ENCODE peak calls at places on chromosomes 16 and 17, in nine cellular contexts. A is CD8-positive, alpha-beta T cell; O is body of pancreas; D is heart right ventricle; W is PC-3; R is tibial nerve; K is psoas muscle; M is aorta; V is neuronal stem cell. F is an unnamed sample.
A peak's percentile ranks its signal among the peaks of the same experiment; 100 is the strongest.

GRCh38 chr16:56238188-56238587 is 46.9 kb downstream of the GNAO1 start:
- DNase-seq in R (no peak), W (no peak), K (no peak), O (no peak), V (no peak), A (no peak), D (no peak), M (no peak), F (no peak)

GRCh38 chr17:50133028-50133768 is 3.2 kb upstream of the SAMD14 start:
- DNase-seq in R (no peak), K (peak; percentile 89), A (no peak), V (no peak), W (peak; percentile 47), D (no peak), M (peak; percentile 84), O (no peak), F (no peak)

GRCh38 chr17:51351890-51352289 is 91.5 kb downstream of the UTP18 start:
- DNase-seq in D (peak; percentile 23), R (no peak), M (peak; percentile 67), K (no peak), V (no peak), O (peak; percentile 29), W (no peak), A (no peak), F (no peak)

GRCh38 chr16:20898938-20899502 is 1.1 kb downstream of the DCUN1D3 start:
- DNase-seq in O (no peak), R (no peak), D (no peak), A (no peak), K (no peak), V (no peak), W (no peak), M (no peak), F (peak; percentile 50)

GRCh38 chr17:19343671-19344151 is 18.8 kb downstream of the B9D1 start:
- DNase-seq in A (no peak), V (no peak), D (no peak), M (no peak), K (peak; percentile 60), W (no peak), R (no peak), O (no peak), F (no peak)

GRCh38 chr17:68698761-68699160 is 97.6 kb upstream of the FAM20A start:
- DNase-seq in M (peak; percentile 54), A (no peak), V (no peak), R (no peak), D (no peak), O (no peak), K (no peak), W (no peak), F (no peak)

GRCh38 chr16:55136356-55136755 is 187.6 kb upstream of the IRX6 start:
- DNase-seq in W (no peak), K (no peak), D (no peak), O (no peak), V (no peak), M (no peak), A (no peak), R (no peak), F (no peak)

GRCh38 chr17:80831481-80831880 is 160.2 kb upstream of the CHMP6 start:
- DNase-seq in O (no peak), R (no peak), V (no peak), M (no peak), A (no peak), K (peak; percentile 17), W (peak; percentile 36), D (no peak), F (no peak)

GRCh38 chr16:4713663-4714501 is 20.2 kb downstream of the ANKS3 start:
- DNase-seq in M (no peak), W (no peak), D (no peak), O (peak; percentile 59), R (no peak), A (no peak), K (peak; percentile 23), V (no peak), F (no peak)

GRCh38 chr16:52553322-52553721 is 6.4 kb upstream of the TOX3 start:
- DNase-seq in K (no peak), D (no peak), A (no peak), W (no peak), O (no peak), V (no peak), R (no peak), M (no peak), F (no peak)

GRCh38 chr16:56682703-56683397 is 580 bp downstream of the MT1X start:
- DNase-seq in W (no peak), O (peak; percentile 41), M (no peak), D (no peak), R (no peak), A (peak; percentile 13), V (no peak), K (no peak), F (no peak)

GRCh38 chr16:66525396-66526180 is 24.3 kb downstream of the TK2 start:
- DNase-seq in A (no peak), D (no peak), M (no peak), V (no peak), O (no peak), W (no peak), K (no peak), R (no peak), F (no peak)

GRCh38 chr16:66522816-66523590 is 26.9 kb downstream of the TK2 start:
- DNase-seq in M (no peak), A (no peak), R (no peak), D (no peak), W (no peak), V (no peak), K (no peak), O (no peak), F (no peak)

GRCh38 chr16:66523861-66524354 is 26.0 kb downstream of the TK2 start:
- DNase-seq in O (no peak), A (peak; percentile 53), V (no peak), D (no peak), W (no peak), M (no peak), K (no peak), R (no peak), F (no peak)

GRCh38 chr16:66521951-66522771 is 27.8 kb downstream of the TK2 start:
- DNase-seq in A (peak; percentile 91), W (peak; percentile 95), K (no peak), O (no peak), R (no peak), V (no peak), D (no peak), M (peak; percentile 82), F (peak; percentile 87)

GRCh38 chr16:66524601-66525164 is 25.2 kb downstream of the TK2 start:
- DNase-seq in K (no peak), O (no peak), V (no peak), A (no peak), D (no peak), M (peak; percentile 72), W (no peak), R (no peak), F (no peak)
- H3K27ac ChIP-seq in K (peak overlapping the region; percentile 30), O (no peak overlapping the region), V (no peak overlapping the region), A (no peak overlapping the region), D (peak overlapping the region; percentile 96), M (no peak overlapping the region), W (no peak overlapping the region), R (no peak overlapping the region), F (no peak overlapping the region)

DNA sequence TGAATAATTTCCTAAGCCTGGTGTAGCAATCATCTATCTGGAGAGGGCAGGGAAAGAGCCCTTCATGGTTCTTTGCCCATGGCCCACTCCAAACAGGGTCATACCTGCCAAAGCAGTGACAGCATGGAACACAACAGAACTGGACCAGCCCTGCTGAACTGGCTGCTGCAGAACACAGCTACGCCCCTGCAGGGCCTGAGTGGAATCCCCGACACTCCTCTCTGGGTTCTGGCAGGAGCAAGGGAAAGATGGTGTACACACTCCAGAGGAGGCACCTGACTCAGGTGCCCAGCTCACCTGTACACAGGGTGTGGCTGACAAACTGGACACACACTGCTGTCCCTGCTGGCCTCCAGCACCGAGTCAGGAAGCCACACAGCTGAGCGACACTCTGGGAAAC is 19.8 kb downstream of the MIEF2 start:
- DNase-seq in V (no peak), O (no peak), A (no peak), D (no peak), R (no peak), M (no peak), W (no peak), K (no peak), F (no peak)
- H3K36me3 ChIP-seq in V (peaks cover 97% of the 10 kb centered on the region), O (peaks cover 44% of the 10 kb centered on the region), A (peaks cover 63% of the 10 kb centered on the region), D (peaks cover 99% of the 10 kb centered on the region), R (peaks cover 11% of the 10 kb centered on the region), M (peaks cover 6% of the 10 kb centered on the region), W (peaks cover 61% of the 10 kb centered on the region), K (peaks cover 95% of the 10 kb centered on the region), F (peaks cover 68% of the 10 kb centered on the region)

DNA sequence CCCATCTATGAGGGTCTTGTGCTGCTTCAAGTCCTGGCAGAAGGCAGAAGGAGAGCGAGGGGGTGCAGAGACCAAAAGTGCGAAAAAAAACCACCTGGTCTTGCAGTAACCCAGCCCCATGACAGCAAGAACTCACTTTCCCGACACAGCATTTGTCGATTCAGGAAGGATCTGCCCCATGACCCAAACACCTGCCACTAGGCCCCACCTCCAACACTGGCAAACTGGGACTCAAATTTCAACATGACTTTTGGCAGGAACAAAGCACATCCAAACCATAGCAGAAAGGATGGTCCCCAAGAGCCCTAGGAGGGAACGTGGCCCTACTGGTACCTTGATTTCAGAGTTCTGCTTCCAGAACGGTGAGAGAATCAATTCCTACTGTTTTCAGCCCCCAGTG is 34.7 kb upstream of the KLHDC4 start:
- DNase-seq in O (no peak), W (no peak), A (no peak), V (no peak), M (no peak), K (no peak), D (no peak), R (no peak), F (no peak)
- H3K27ac ChIP-seq in O (no peak overlapping the region), W (no peak overlapping the region), A (no peak overlapping the region), V (no peak overlapping the region), M (no peak overlapping the region), K (no peak overlapping the region), D (no peak overlapping the region), R (no peak overlapping the region), F (no peak overlapping the region)

GRCh38 chr17:4939554-4939803 is 367 bp downstream of the SLC25A11 start:
- DNase-seq in M (peak; percentile 65), K (no peak), V (no peak), R (no peak), W (no peak), O (no peak), A (no peak), D (no peak), F (no peak)

GRCh38 chr17:4941027-4941610 is 1.1 kb downstream of the RNF167 start:
- DNase-seq in M (no peak), D (no peak), W (no peak), R (no peak), V (no peak), O (no peak), K (no peak), A (no peak), F (no peak)

GRCh38 chr17:4938670-4939553 is 934 bp downstream of the SLC25A11 start:
- DNase-seq in W (no peak), K (peak; percentile 58), O (no peak), R (no peak), A (no peak), M (peak; percentile 45), V (no peak), D (no peak), F (no peak)

GRCh38 chr17:4939804-4940624 is at the start of the genes RNF167 and SLC25A11:
- DNase-seq in R (peak; percentile 89), O (peak; percentile 96), W (peak; percentile 97), M (peak; percentile 98), K (peak; percentile 97), A (peak; percentile 93), V (peak; percentile 99), D (peak; percentile 92), F (peak; percentile 99)

DNA sequence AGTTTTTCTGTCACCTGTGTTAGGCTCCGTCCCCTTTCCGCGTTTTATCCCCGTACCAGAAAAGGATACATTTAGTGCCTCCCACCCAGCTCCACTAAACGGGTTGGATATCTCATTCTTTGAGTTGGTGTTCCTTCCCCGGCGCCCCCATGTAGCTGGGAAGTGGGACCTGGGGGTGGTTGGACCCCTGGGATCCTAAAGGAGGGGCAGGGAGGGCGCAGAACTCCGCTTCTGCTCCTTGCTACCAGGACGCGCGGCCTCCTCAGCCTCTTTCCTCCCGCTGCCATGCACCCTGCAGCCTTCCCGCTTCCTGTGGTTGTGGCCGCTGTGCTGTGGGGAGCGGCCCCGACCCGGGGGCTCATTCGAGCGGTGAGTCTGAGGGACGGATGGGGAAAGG is 555 bp downstream of the RNF167 start:
- DNase-seq in K (peak; percentile 61), A (peak; percentile 54), M (no peak), R (no peak), D (peak; percentile 33), W (no peak), V (no peak), O (no peak), F (no peak)
- H3K36me3 ChIP-seq in K (peaks cover 66% of the 10 kb centered on the region), A (peaks cover 31% of the 10 kb centered on the region), M (no peaks in the 10 kb centered on the region), R (no peaks in the 10 kb centered on the region), D (peaks cover 58% of the 10 kb centered on the region), W (peaks cover 25% of the 10 kb centered on the region), V (peaks cover 72% of the 10 kb centered on the region), O (peaks cover 13% of the 10 kb centered on the region), F (peaks cover 47% of the 10 kb centered on the region)

F was measured in brain microvascular endothelial cell.